ENCODE peak calls at places on chromosomes 12 and 14, in four cellular contexts. P is fibroblast of the conjunctiva, Y is GM04504, T is GM10248. O is an unnamed sample.

GRCh38 chr14:37078131-37078530 is 94.3 kb downstream of the SLC25A21 start:
- DNase-seq in P (no peak), Y (no peak), T (no peak), O (peak)

GRCh38 chr14:32366256-32366655 is 37.2 kb downstream of the AKAP6 start:
- DNase-seq in P (peak), Y (no peak), T (no peak), O (peak)

GRCh38 chr14:99728981-99729451 is 44.9 kb downstream of the CYP46A1 start:
- DNase-seq in P (no peak), Y (no peak), T (no peak), O (no peak)

GRCh38 chr12:126798449-126798848 is 1468.5 kb upstream of the TMEM132C start:
- DNase-seq in P (no peak), Y (no peak), T (no peak), O (no peak)

GRCh38 chr12:63083046-63083445 is 68.0 kb downstream of the AVPR1A start:
- DNase-seq in P (no peak), Y (no peak), T (no peak), O (no peak)

GRCh38 chr12:4997939-4998338 is 45.7 kb upstream of the KCNA5 start:
- DNase-seq in P (peak), Y (peak), T (no peak), O (peak)

GRCh38 chr14:75182820-75183219 is 6.4 kb upstream of the TMED10 start:
- DNase-seq in P (peak), Y (peak), T (no peak), O (peak)

GRCh38 chr14:100192250-100192671 is 32.8 kb upstream of the DEGS2 start:
- DNase-seq in P (no peak), Y (no peak), T (no peak), O (no peak)

GRCh38 chr12:108063192-108063591 is 65.9 kb upstream of the WSCD2 start:
- DNase-seq in P (no peak), Y (no peak), T (no peak), O (peak)

GRCh38 chr12:14283489-14284144 is 81.9 kb upstream of the ATF7IP start:
- DNase-seq in P (no peak), Y (no peak), T (peak), O (no peak)

GRCh38 chr12:51887476-51888315 is at the start of gene ANKRD33:
- DNase-seq in P (no peak), Y (no peak), T (peak), O (peak)

GRCh38 chr14:75711796-75712211 is 50.8 kb downstream of the TTLL5 start:
- DNase-seq in P (peak), Y (peak), T (peak), O (peak)

GRCh38 chr14:56745091-56745490 is 65.2 kb downstream of the OTX2 start:
- DNase-seq in P (no peak), Y (no peak), T (no peak), O (no peak)

GRCh38 chr12:69524755-69525509 is 54.7 kb downstream of the FRS2 start:
- DNase-seq in P (no peak), Y (no peak), T (no peak), O (no peak)

GRCh38 chr12:19704966-19705365 is 265.7 kb downstream of the AEBP2 start:
- DNase-seq in P (no peak), Y (no peak), T (no peak), O (no peak)

GRCh38 chr14:50362791-50363733 is 33.6 kb downstream of the CDKL1 start:
- DNase-seq in P (no peak), Y (no peak), T (peak), O (no peak)